ENCODE peak calls at places on chromosomes 5 and 9, in seven cellular contexts. B, G, T, S, V, X and I are unnamed samples.

GRCh38 chr5:173733831-173734491 is 117.5 kb upstream of the BOD1 start:
- DNase-seq in B (no peak), G (no peak), T (no peak), S (no peak), V (no peak), X (no peak), I (no peak)

GRCh38 chr5:119269061-119269579 is 86.7 kb upstream of the TNFAIP8 start:
- DNase-seq in B (peak; percentile 63), G (peak; percentile 35), T (no peak), S (peak; percentile 48), V (peak; percentile 55), X (peak; percentile 37), I (peak; percentile 33)

GRCh38 chr9:125447202-125447802 is 185.7 kb downstream of the GAPVD1 start:
- DNase-seq in B (no peak), G (no peak), T (no peak), S (no peak), V (no peak), X (no peak), I (no peak)

GRCh38 chr5:180313677-180314076 is 21.8 kb upstream of the MAPK9 start:
- DNase-seq in B (no peak), G (no peak), T (no peak), S (no peak), V (peak; percentile 97), X (no peak), I (no peak)

GRCh38 chr9:90287567-90288274 is 354.9 kb downstream of the DIRAS2 start:
- DNase-seq in B (peak; percentile 13), G (no peak), T (no peak), S (no peak), V (peak; percentile 87), X (no peak), I (no peak)

GRCh38 chr9:76200730-76201129 is 193.5 kb downstream of the RFK start:
- DNase-seq in B (no peak), G (no peak), T (no peak), S (no peak), V (no peak), X (no peak), I (no peak)

GRCh38 chr9:118449554-118449953 is 745.4 kb downstream of the TLR4 start:
- DNase-seq in B (no peak), G (no peak), T (no peak), S (no peak), V (no peak), X (no peak), I (no peak)

GRCh38 chr9:16626577-16627130 is 243.8 kb downstream of the BNC2 start:
- DNase-seq in B (peak; percentile 89), G (peak; percentile 89), T (no peak), S (peak; percentile 37), V (peak; percentile 37), X (peak; percentile 90), I (peak; percentile 40)

GRCh38 chr9:34343090-34343489 is 13.7 kb downstream of the NUDT2 start:
- DNase-seq in B (no peak), G (no peak), T (no peak), S (no peak), V (no peak), X (no peak), I (no peak)

GRCh38 chr9:36191290-36191645 is 547 bp downstream of the CLTA start:
- DNase-seq in B (peak; percentile 47), G (no peak), T (no peak), S (no peak), V (peak; percentile 51), X (peak; percentile 45), I (no peak)

GRCh38 chr9:93886911-93887310 is 68.2 kb downstream of the BARX1 start:
- DNase-seq in B (no peak), G (no peak), T (peak; percentile 39), S (peak; percentile 25), V (peak; percentile 24), X (no peak), I (no peak)

GRCh38 chr9:77598510-77598909 is 49.6 kb downstream of the GNA14 start:
- DNase-seq in B (no peak), G (peak; percentile 37), T (no peak), S (no peak), V (no peak), X (peak; percentile 60), I (no peak)

GRCh38 chr9:114450833-114451706 is 54.2 kb downstream of the WHRN start:
- DNase-seq in B (no peak), G (no peak), T (no peak), S (no peak), V (no peak), X (no peak), I (no peak)

GRCh38 chr9:128007566-128008138 is 26.9 kb upstream of the EEIG1 start:
- DNase-seq in B (peak; percentile 42), G (peak; percentile 27), T (no peak), S (no peak), V (peak; percentile 69), X (peak; percentile 84), I (no peak)

GRCh38 chr5:65625743-65626142 is 916 bp downstream of the SHLD3 start:
- DNase-seq in B (no peak), G (no peak), T (no peak), S (no peak), V (peak; percentile 1), X (peak; percentile 4), I (no peak)

GRCh38 chr9:124259273-124260078 is 1.7 kb downstream of the NEK6 start:
- DNase-seq in B (peak; percentile 64), G (peak; percentile 91), T (no peak), S (no peak), V (peak; percentile 57), X (peak; percentile 92), I (no peak)

GRCh38 chr5:138819065-138819464 is 56.1 kb downstream of the LRRTM2 start:
- DNase-seq in B (no peak), G (peak; percentile 21), T (no peak), S (no peak), V (no peak), X (no peak), I (no peak)

GRCh38 chr9:4297795-4298254 is 2.0 kb downstream of the GLIS3 start:
- DNase-seq in B (peak; percentile 88), G (peak; percentile 65), T (no peak), S (peak; percentile 72), V (peak; percentile 55), X (peak; percentile 84), I (peak; percentile 80)

GRCh38 chr9:80839821-80840670 is 849.3 kb downstream of the TLE1 start:
- DNase-seq in B (no peak), G (no peak), T (no peak), S (no peak), V (no peak), X (no peak), I (no peak)

GRCh38 chr9:124602204-124602603 is 95.0 kb upstream of the NR5A1 start:
- DNase-seq in B (no peak), G (peak; percentile 57), T (no peak), S (no peak), V (no peak), X (peak; percentile 41), I (no peak)

GRCh38 chr9:36721846-36722588 is 149.3 kb downstream of the MELK start:
- DNase-seq in B (no peak), G (no peak), T (no peak), S (no peak), V (no peak), X (no peak), I (no peak)

GRCh38 chr5:135212361-135213033 is 178.5 kb upstream of the PITX1 start:
- DNase-seq in B (no peak), G (no peak), T (peak; percentile 39), S (peak; percentile 12), V (no peak), X (no peak), I (no peak)

GRCh38 chr5:87756951-87757350 is 344.2 kb upstream of the CCNH start:
- DNase-seq in B (no peak), G (no peak), T (no peak), S (no peak), V (no peak), X (no peak), I (no peak)

DNA sequence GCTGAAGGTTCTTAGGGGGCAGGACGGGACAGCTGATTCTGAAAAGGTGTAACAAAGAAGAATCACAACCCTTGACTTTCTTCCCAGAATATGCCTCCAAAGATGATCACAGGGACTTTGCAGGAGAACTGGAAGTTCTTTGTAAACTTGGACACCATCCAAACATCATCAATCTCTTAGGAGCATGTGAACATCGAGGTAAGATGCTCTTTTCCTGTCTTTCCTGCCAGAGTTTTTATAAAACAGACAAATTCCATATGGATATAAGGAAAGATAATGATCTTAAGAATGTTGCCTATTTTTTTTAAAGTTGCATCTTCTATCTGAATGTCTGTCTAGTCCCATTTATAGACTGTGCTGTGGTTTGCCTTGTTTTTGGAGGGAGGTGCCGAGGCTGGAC is 87.9 kb downstream of the EQTN start:
- DNase-seq in B (no peak), G (no peak), T (no peak), S (no peak), V (no peak), X (peak; percentile 57), I (no peak)
- H3K4ac ChIP-seq in B (no peak overlapping the region), G (no peak overlapping the region), T (no peak overlapping the region), S (no peak overlapping the region), V (no peak overlapping the region), X (no peak overlapping the region), I (no peak overlapping the region)

GRCh38 chr5:53820119-53820801 is 259.8 kb downstream of the NDUFS4 start:
- DNase-seq in B (no peak), G (no peak), T (no peak), S (no peak), V (no peak), X (no peak), I (no peak)
- H4K8ac ChIP-seq in B (no peak overlapping the region), G (no peak overlapping the region), T (no peak overlapping the region), S (no peak overlapping the region), V (no peak overlapping the region), X (no peak overlapping the region), I (no peak overlapping the region)

GRCh38 chr5:154110781-154111180 is 72.0 kb downstream of the MFAP3 start:
- DNase-seq in B (peak; percentile 70), G (peak; percentile 33), T (no peak), S (no peak), V (no peak), X (peak; percentile 24), I (no peak)

GRCh38 chr5:154110054-154110453 is 71.3 kb downstream of the MFAP3 start:
- DNase-seq in B (no peak), G (no peak), T (no peak), S (no peak), V (no peak), X (no peak), I (no peak)

GRCh38 chr5:154107729-154108128 is 69.0 kb downstream of the MFAP3 start:
- DNase-seq in B (peak; percentile 96), G (no peak), T (no peak), S (peak; percentile 75), V (no peak), X (no peak), I (no peak)

GRCh38 chr5:154103223-154103622 is 64.5 kb downstream of the MFAP3 start:
- DNase-seq in B (no peak), G (no peak), T (no peak), S (no peak), V (no peak), X (no peak), I (no peak)

DNA sequence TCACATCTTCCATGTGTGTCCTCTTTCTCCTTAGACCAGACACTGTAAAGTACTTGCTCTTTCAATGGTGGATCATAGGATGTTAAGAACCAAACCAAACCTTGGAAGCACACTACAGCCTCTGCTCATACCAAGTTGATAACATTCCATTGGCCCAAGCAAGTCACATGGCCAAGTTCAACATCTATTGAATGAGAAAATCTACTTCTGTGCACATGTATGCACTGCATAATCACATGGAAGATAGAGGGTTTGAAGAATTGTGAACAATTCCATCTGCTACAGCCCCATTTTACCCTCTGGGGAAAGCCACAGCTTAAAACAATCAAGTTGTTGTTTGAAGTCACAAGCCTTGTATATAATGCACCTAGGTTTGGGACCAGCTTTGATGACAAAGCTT is 68.2 kb downstream of the MFAP3 start:
- DNase-seq in B (no peak), G (no peak), T (no peak), S (no peak), V (no peak), X (no peak), I (no peak)
- H3K4ac ChIP-seq in B (no peak overlapping the region), G (no peak overlapping the region), T (no peak overlapping the region), S (peak overlapping the region; percentile 77), V (no peak overlapping the region), X (no peak overlapping the region), I (no peak overlapping the region)

GRCh38 chr5:477247-477646 is 34.3 kb downstream of the EXOC3 start:
- DNase-seq in B (no peak), G (no peak), T (no peak), S (no peak), V (no peak), X (no peak), I (no peak)
- H4K8ac ChIP-seq in B (no peak overlapping the region), G (no peak overlapping the region), T (no peak overlapping the region), S (no peak overlapping the region), V (no peak overlapping the region), X (no peak overlapping the region), I (no peak overlapping the region)